ENCODE peak calls at places on chromosomes 1 and 21, in six cellular contexts. One of them, this sample, is unnamed.

GRCh38 chr1:159752135-159752580 is 28.6 kb upstream of the DUSP23 start:
- DNase-seq in Calu3: peak; percentile 71
- DNase-seq in stimulated activated naive CD8-positive, alpha-beta T cell treated with anti-CD3 and anti-CD28 coated beads, Interleukin-15, Interleukin-2, amounts not matched to agents 100 U/mL and 50 U/mL, for 24 hours: no peak
- DNase-seq in effector memory CD4-positive, alpha-beta T cell: no peak
- DNase-seq in stromal cell of bone marrow: peak; percentile 41
- DNase-seq in HTR-8/SVneo: no peak
- DNase-seq in this sample: no peak

GRCh38 chr1:10210841-10211804 is 753 bp downstream of the KIF1B start:
- DNase-seq in stromal cell of bone marrow: peak; percentile 95
- DNase-seq in stimulated activated naive CD8-positive, alpha-beta T cell treated with anti-CD3 and anti-CD28 coated beads, Interleukin-15, Interleukin-2, amounts not matched to agents 100 U/mL and 50 U/mL, for 24 hours: peak; percentile 39
- DNase-seq in HTR-8/SVneo: peak; percentile 49
- DNase-seq in effector memory CD4-positive, alpha-beta T cell: no peak
- DNase-seq in Calu3: peak; percentile 69
- DNase-seq in this sample: peak; percentile 4

GRCh38 chr1:173430707-173431662 is 46.1 kb upstream of the PRDX6 start:
- DNase-seq in Calu3: peak; percentile 91
- DNase-seq in HTR-8/SVneo: peak; percentile 63
- DNase-seq in stimulated activated naive CD8-positive, alpha-beta T cell treated with anti-CD3 and anti-CD28 coated beads, Interleukin-15, Interleukin-2, amounts not matched to agents 100 U/mL and 50 U/mL, for 24 hours: peak; percentile 93
- DNase-seq in stromal cell of bone marrow: peak; percentile 81
- DNase-seq in effector memory CD4-positive, alpha-beta T cell: peak; percentile 72
- DNase-seq in this sample: peak; percentile 71

GRCh38 chr1:12436345-12436658 is 181.7 kb downstream of the DHRS3 start:
- DNase-seq in HTR-8/SVneo: no peak
- DNase-seq in stimulated activated naive CD8-positive, alpha-beta T cell treated with anti-CD3 and anti-CD28 coated beads, Interleukin-15, Interleukin-2, amounts not matched to agents 100 U/mL and 50 U/mL, for 24 hours: peak; percentile 45
- DNase-seq in effector memory CD4-positive, alpha-beta T cell: no peak
- DNase-seq in stromal cell of bone marrow: no peak
- DNase-seq in Calu3: no peak
- DNase-seq in this sample: no peak

GRCh38 chr1:115954684-115955083 is 21.6 kb upstream of the SLC22A15 start:
- DNase-seq in HTR-8/SVneo: no peak
- DNase-seq in stimulated activated naive CD8-positive, alpha-beta T cell treated with anti-CD3 and anti-CD28 coated beads, Interleukin-15, Interleukin-2, amounts not matched to agents 100 U/mL and 50 U/mL, for 24 hours: no peak
- DNase-seq in Calu3: no peak
- DNase-seq in effector memory CD4-positive, alpha-beta T cell: no peak
- DNase-seq in stromal cell of bone marrow: no peak
- DNase-seq in this sample: no peak

GRCh38 chr1:6090288-6090687 is 44.6 kb downstream of the KCNAB2 start:
- DNase-seq in stimulated activated naive CD8-positive, alpha-beta T cell treated with anti-CD3 and anti-CD28 coated beads, Interleukin-15, Interleukin-2, amounts not matched to agents 100 U/mL and 50 U/mL, for 24 hours: no peak
- DNase-seq in effector memory CD4-positive, alpha-beta T cell: no peak
- DNase-seq in HTR-8/SVneo: no peak
- DNase-seq in stromal cell of bone marrow: no peak
- DNase-seq in Calu3: no peak
- DNase-seq in this sample: no peak

GRCh38 chr1:93081716-93082115 is 2.6 kb downstream of the MTF2 start:
- DNase-seq in effector memory CD4-positive, alpha-beta T cell: no peak
- DNase-seq in HTR-8/SVneo: peak; percentile 47
- DNase-seq in stromal cell of bone marrow: peak; percentile 58
- DNase-seq in Calu3: peak; percentile 4
- DNase-seq in stimulated activated naive CD8-positive, alpha-beta T cell treated with anti-CD3 and anti-CD28 coated beads, Interleukin-15, Interleukin-2, amounts not matched to agents 100 U/mL and 50 U/mL, for 24 hours: no peak
- DNase-seq in this sample: no peak

GRCh38 chr1:109792056-109792831 is 28.5 kb upstream of the EPS8L3 start:
- DNase-seq in Calu3: peak; percentile 59
- DNase-seq in stimulated activated naive CD8-positive, alpha-beta T cell treated with anti-CD3 and anti-CD28 coated beads, Interleukin-15, Interleukin-2, amounts not matched to agents 100 U/mL and 50 U/mL, for 24 hours: no peak
- DNase-seq in effector memory CD4-positive, alpha-beta T cell: no peak
- DNase-seq in HTR-8/SVneo: peak; percentile 77
- DNase-seq in stromal cell of bone marrow: peak; percentile 62
- DNase-seq in this sample: no peak

GRCh38 chr1:160373696-160374095 is 6.8 kb downstream of the NHLH1 start:
- DNase-seq in stromal cell of bone marrow: no peak
- DNase-seq in effector memory CD4-positive, alpha-beta T cell: no peak
- DNase-seq in Calu3: no peak
- DNase-seq in HTR-8/SVneo: no peak
- DNase-seq in stimulated activated naive CD8-positive, alpha-beta T cell treated with anti-CD3 and anti-CD28 coated beads, Interleukin-15, Interleukin-2, amounts not matched to agents 100 U/mL and 50 U/mL, for 24 hours: no peak
- DNase-seq in this sample: no peak

GRCh38 chr1:201769966-201770365 is 59.0 kb upstream of the IPO9 start:
- DNase-seq in stromal cell of bone marrow: peak; percentile 95
- DNase-seq in Calu3: no peak
- DNase-seq in stimulated activated naive CD8-positive, alpha-beta T cell treated with anti-CD3 and anti-CD28 coated beads, Interleukin-15, Interleukin-2, amounts not matched to agents 100 U/mL and 50 U/mL, for 24 hours: no peak
- DNase-seq in effector memory CD4-positive, alpha-beta T cell: no peak
- DNase-seq in HTR-8/SVneo: no peak
- DNase-seq in this sample: no peak

GRCh38 chr1:40315795-40316594 is 1.1 kb downstream of the COL9A2 start:
- DNase-seq in Calu3: no peak
- DNase-seq in effector memory CD4-positive, alpha-beta T cell: peak; percentile 11
- DNase-seq in HTR-8/SVneo: no peak
- DNase-seq in stimulated activated naive CD8-positive, alpha-beta T cell treated with anti-CD3 and anti-CD28 coated beads, Interleukin-15, Interleukin-2, amounts not matched to agents 100 U/mL and 50 U/mL, for 24 hours: peak; percentile 47
- DNase-seq in stromal cell of bone marrow: no peak
- DNase-seq in this sample: no peak

GRCh38 chr1:41741244-41741643 is 177.5 kb downstream of the HIVEP3 start:
- DNase-seq in stromal cell of bone marrow: no peak
- DNase-seq in Calu3: no peak
- DNase-seq in effector memory CD4-positive, alpha-beta T cell: no peak
- DNase-seq in HTR-8/SVneo: no peak
- DNase-seq in stimulated activated naive CD8-positive, alpha-beta T cell treated with anti-CD3 and anti-CD28 coated beads, Interleukin-15, Interleukin-2, amounts not matched to agents 100 U/mL and 50 U/mL, for 24 hours: peak; percentile 68
- DNase-seq in this sample: no peak

GRCh38 chr1:182404764-182405163 is 4.3 kb upstream of the TEDDM1 start:
- DNase-seq in Calu3: no peak
- DNase-seq in stromal cell of bone marrow: no peak
- DNase-seq in effector memory CD4-positive, alpha-beta T cell: no peak
- DNase-seq in stimulated activated naive CD8-positive, alpha-beta T cell treated with anti-CD3 and anti-CD28 coated beads, Interleukin-15, Interleukin-2, amounts not matched to agents 100 U/mL and 50 U/mL, for 24 hours: no peak
- DNase-seq in HTR-8/SVneo: no peak
- DNase-seq in this sample: no peak

GRCh38 chr21:26972131-26972707 is 5.3 kb upstream of the ADAMTS5 start:
- DNase-seq in HTR-8/SVneo: no peak
- DNase-seq in stimulated activated naive CD8-positive, alpha-beta T cell treated with anti-CD3 and anti-CD28 coated beads, Interleukin-15, Interleukin-2, amounts not matched to agents 100 U/mL and 50 U/mL, for 24 hours: no peak
- DNase-seq in effector memory CD4-positive, alpha-beta T cell: no peak
- DNase-seq in Calu3: no peak
- DNase-seq in stromal cell of bone marrow: no peak
- DNase-seq in this sample: no peak

GRCh38 chr21:16420086-16420724 is 690.4 kb downstream of the USP25 start:
- DNase-seq in HTR-8/SVneo: peak; percentile 8
- DNase-seq in stromal cell of bone marrow: peak; percentile 54
- DNase-seq in Calu3: peak; percentile 13
- DNase-seq in effector memory CD4-positive, alpha-beta T cell: no peak
- DNase-seq in stimulated activated naive CD8-positive, alpha-beta T cell treated with anti-CD3 and anti-CD28 coated beads, Interleukin-15, Interleukin-2, amounts not matched to agents 100 U/mL and 50 U/mL, for 24 hours: no peak
- DNase-seq in this sample: no peak

GRCh38 chr1:203272633-203273205 is 32.6 kb upstream of the BTG2 start:
- DNase-seq in effector memory CD4-positive, alpha-beta T cell: no peak
- DNase-seq in Calu3: no peak
- DNase-seq in HTR-8/SVneo: no peak
- DNase-seq in stromal cell of bone marrow: no peak
- DNase-seq in stimulated activated naive CD8-positive, alpha-beta T cell treated with anti-CD3 and anti-CD28 coated beads, Interleukin-15, Interleukin-2, amounts not matched to agents 100 U/mL and 50 U/mL, for 24 hours: no peak
- DNase-seq in this sample: no peak

GRCh38 chr21:26007911-26008579 is 162.5 kb downstream of the APP start:
- DNase-seq in HTR-8/SVneo: no peak
- DNase-seq in effector memory CD4-positive, alpha-beta T cell: no peak
- DNase-seq in stromal cell of bone marrow: peak; percentile 8
- DNase-seq in stimulated activated naive CD8-positive, alpha-beta T cell treated with anti-CD3 and anti-CD28 coated beads, Interleukin-15, Interleukin-2, amounts not matched to agents 100 U/mL and 50 U/mL, for 24 hours: no peak
- DNase-seq in Calu3: no peak
- DNase-seq in this sample: no peak

GRCh38 chr1:224488806-224489584 is 54.4 kb upstream of the WDR26 start:
- DNase-seq in stromal cell of bone marrow: no peak
- DNase-seq in effector memory CD4-positive, alpha-beta T cell: no peak
- DNase-seq in Calu3: no peak
- DNase-seq in stimulated activated naive CD8-positive, alpha-beta T cell treated with anti-CD3 and anti-CD28 coated beads, Interleukin-15, Interleukin-2, amounts not matched to agents 100 U/mL and 50 U/mL, for 24 hours: no peak
- DNase-seq in HTR-8/SVneo: no peak
- DNase-seq in this sample: no peak

GRCh38 chr1:212967767-212968166 is 17.4 kb downstream of the VASH2 start:
- DNase-seq in stromal cell of bone marrow: peak; percentile 36
- DNase-seq in Calu3: peak; percentile 33
- DNase-seq in HTR-8/SVneo: peak; percentile 63
- DNase-seq in effector memory CD4-positive, alpha-beta T cell: no peak
- DNase-seq in stimulated activated naive CD8-positive, alpha-beta T cell treated with anti-CD3 and anti-CD28 coated beads, Interleukin-15, Interleukin-2, amounts not matched to agents 100 U/mL and 50 U/mL, for 24 hours: no peak
- DNase-seq in this sample: no peak

GRCh38 chr21:31396399-31396798 is 52.3 kb upstream of the TIAM1 start:
- DNase-seq in Calu3: no peak
- DNase-seq in stromal cell of bone marrow: no peak
- DNase-seq in effector memory CD4-positive, alpha-beta T cell: no peak
- DNase-seq in HTR-8/SVneo: no peak
- DNase-seq in stimulated activated naive CD8-positive, alpha-beta T cell treated with anti-CD3 and anti-CD28 coated beads, Interleukin-15, Interleukin-2, amounts not matched to agents 100 U/mL and 50 U/mL, for 24 hours: no peak
- DNase-seq in this sample: no peak

GRCh38 chr1:248288385-248288784 is 10.6 kb upstream of the OR2T33 start:
- DNase-seq in effector memory CD4-positive, alpha-beta T cell: no peak
- DNase-seq in stimulated activated naive CD8-positive, alpha-beta T cell treated with anti-CD3 and anti-CD28 coated beads, Interleukin-15, Interleukin-2, amounts not matched to agents 100 U/mL and 50 U/mL, for 24 hours: no peak
- DNase-seq in HTR-8/SVneo: no peak
- DNase-seq in Calu3: no peak
- DNase-seq in stromal cell of bone marrow: no peak
- DNase-seq in this sample: no peak

GRCh38 chr1:93811646-93812045 is 67.4 kb downstream of the DNTTIP2 start:
- DNase-seq in effector memory CD4-positive, alpha-beta T cell: no peak
- DNase-seq in Calu3: no peak
- DNase-seq in stimulated activated naive CD8-positive, alpha-beta T cell treated with anti-CD3 and anti-CD28 coated beads, Interleukin-15, Interleukin-2, amounts not matched to agents 100 U/mL and 50 U/mL, for 24 hours: no peak
- DNase-seq in stromal cell of bone marrow: no peak
- DNase-seq in HTR-8/SVneo: no peak
- DNase-seq in this sample: no peak

GRCh38 chr1:218705391-218705790 is 360.3 kb downstream of the TGFB2 start:
- DNase-seq in stimulated activated naive CD8-positive, alpha-beta T cell treated with anti-CD3 and anti-CD28 coated beads, Interleukin-15, Interleukin-2, amounts not matched to agents 100 U/mL and 50 U/mL, for 24 hours: no peak
- DNase-seq in effector memory CD4-positive, alpha-beta T cell: no peak
- DNase-seq in HTR-8/SVneo: peak; percentile 3
- DNase-seq in stromal cell of bone marrow: no peak
- DNase-seq in Calu3: peak; percentile 36
- DNase-seq in this sample: no peak

GRCh38 chr1:159936284-159936904 is 9.0 kb downstream of the IGSF9 start:
- DNase-seq in HTR-8/SVneo: peak; percentile 68
- DNase-seq in effector memory CD4-positive, alpha-beta T cell: peak; percentile 72
- DNase-seq in Calu3: peak; percentile 93
- DNase-seq in stromal cell of bone marrow: no peak
- DNase-seq in stimulated activated naive CD8-positive, alpha-beta T cell treated with anti-CD3 and anti-CD28 coated beads, Interleukin-15, Interleukin-2, amounts not matched to agents 100 U/mL and 50 U/mL, for 24 hours: peak; percentile 88
- DNase-seq in this sample: peak; percentile 69

GRCh38 chr1:154342836-154343472 is 17.6 kb downstream of the ATP8B2 start:
- DNase-seq in stimulated activated naive CD8-positive, alpha-beta T cell treated with anti-CD3 and anti-CD28 coated beads, Interleukin-15, Interleukin-2, amounts not matched to agents 100 U/mL and 50 U/mL, for 24 hours: peak; percentile 76
- DNase-seq in Calu3: no peak
- DNase-seq in effector memory CD4-positive, alpha-beta T cell: peak; percentile 66
- DNase-seq in HTR-8/SVneo: no peak
- DNase-seq in stromal cell of bone marrow: no peak
- DNase-seq in this sample: peak; percentile 70

GRCh38 chr21:16084776-16085364 is 355.1 kb downstream of the USP25 start:
- DNase-seq in stimulated activated naive CD8-positive, alpha-beta T cell treated with anti-CD3 and anti-CD28 coated beads, Interleukin-15, Interleukin-2, amounts not matched to agents 100 U/mL and 50 U/mL, for 24 hours: no peak
- DNase-seq in effector memory CD4-positive, alpha-beta T cell: no peak
- DNase-seq in stromal cell of bone marrow: peak; percentile 73
- DNase-seq in Calu3: no peak
- DNase-seq in HTR-8/SVneo: peak; percentile 4
- DNase-seq in this sample: no peak

GRCh38 chr1:64980745-64981601 is 14.6 kb upstream of the JAK1 start:
- DNase-seq in HTR-8/SVneo: no peak
- DNase-seq in stimulated activated naive CD8-positive, alpha-beta T cell treated with anti-CD3 and anti-CD28 coated beads, Interleukin-15, Interleukin-2, amounts not matched to agents 100 U/mL and 50 U/mL, for 24 hours: no peak
- DNase-seq in Calu3: peak; percentile 55
- DNase-seq in stromal cell of bone marrow: no peak
- DNase-seq in effector memory CD4-positive, alpha-beta T cell: no peak
- DNase-seq in this sample: no peak

GRCh38 chr1:20485527-20486456 is at the start of gene CAMK2N1:
- DNase-seq in stromal cell of bone marrow: peak; percentile 38
- DNase-seq in Calu3: peak; percentile 68
- DNase-seq in stimulated activated naive CD8-positive, alpha-beta T cell treated with anti-CD3 and anti-CD28 coated beads, Interleukin-15, Interleukin-2, amounts not matched to agents 100 U/mL and 50 U/mL, for 24 hours: peak; percentile 62
- DNase-seq in effector memory CD4-positive, alpha-beta T cell: peak; percentile 36
- DNase-seq in HTR-8/SVneo: no peak
- DNase-seq in this sample: peak; percentile 49

GRCh38 chr1:178094752-178095645 is 1.1 kb downstream of the RASAL2 start:
- DNase-seq in HTR-8/SVneo: no peak
- DNase-seq in effector memory CD4-positive, alpha-beta T cell: no peak
- DNase-seq in stromal cell of bone marrow: no peak
- DNase-seq in Calu3: no peak
- DNase-seq in stimulated activated naive CD8-positive, alpha-beta T cell treated with anti-CD3 and anti-CD28 coated beads, Interleukin-15, Interleukin-2, amounts not matched to agents 100 U/mL and 50 U/mL, for 24 hours: no peak
- DNase-seq in this sample: no peak

GRCh38 chr1:226723640-226724532 is 15.2 kb downstream of the ITPKB start:
- DNase-seq in effector memory CD4-positive, alpha-beta T cell: no peak
- DNase-seq in HTR-8/SVneo: peak; percentile 68
- DNase-seq in Calu3: peak; percentile 44
- DNase-seq in stimulated activated naive CD8-positive, alpha-beta T cell treated with anti-CD3 and anti-CD28 coated beads, Interleukin-15, Interleukin-2, amounts not matched to agents 100 U/mL and 50 U/mL, for 24 hours: no peak
- DNase-seq in stromal cell of bone marrow: peak; percentile 59
- DNase-seq in this sample: no peak

GRCh38 chr1:78464449-78464891 is 26.3 kb upstream of the PTGFR start:
- DNase-seq in stromal cell of bone marrow: no peak
- DNase-seq in Calu3: no peak
- DNase-seq in HTR-8/SVneo: no peak
- DNase-seq in effector memory CD4-positive, alpha-beta T cell: no peak
- DNase-seq in stimulated activated naive CD8-positive, alpha-beta T cell treated with anti-CD3 and anti-CD28 coated beads, Interleukin-15, Interleukin-2, amounts not matched to agents 100 U/mL and 50 U/mL, for 24 hours: no peak
- DNase-seq in this sample: no peak

GRCh38 chr1:231059566-231060193 is 19.6 kb upstream of the FAM89A start:
- DNase-seq in effector memory CD4-positive, alpha-beta T cell: no peak
- DNase-seq in stimulated activated naive CD8-positive, alpha-beta T cell treated with anti-CD3 and anti-CD28 coated beads, Interleukin-15, Interleukin-2, amounts not matched to agents 100 U/mL and 50 U/mL, for 24 hours: no peak
- DNase-seq in HTR-8/SVneo: no peak
- DNase-seq in Calu3: no peak
- DNase-seq in stromal cell of bone marrow: no peak
- DNase-seq in this sample: no peak

GRCh38 chr1:39170731-39171375 is 33.6 kb upstream of the MACF1 start:
- DNase-seq in effector memory CD4-positive, alpha-beta T cell: no peak
- DNase-seq in Calu3: no peak
- DNase-seq in HTR-8/SVneo: no peak
- DNase-seq in stromal cell of bone marrow: no peak
- DNase-seq in stimulated activated naive CD8-positive, alpha-beta T cell treated with anti-CD3 and anti-CD28 coated beads, Interleukin-15, Interleukin-2, amounts not matched to agents 100 U/mL and 50 U/mL, for 24 hours: no peak
- DNase-seq in this sample: no peak

GRCh38 chr21:28714795-28715464 is 277.7 kb downstream of the LTN1 start:
- DNase-seq in stimulated activated naive CD8-positive, alpha-beta T cell treated with anti-CD3 and anti-CD28 coated beads, Interleukin-15, Interleukin-2, amounts not matched to agents 100 U/mL and 50 U/mL, for 24 hours: no peak
- DNase-seq in Calu3: no peak
- DNase-seq in stromal cell of bone marrow: peak; percentile 13
- DNase-seq in effector memory CD4-positive, alpha-beta T cell: no peak
- DNase-seq in HTR-8/SVneo: no peak
- DNase-seq in this sample: no peak